ENCODE peak calls at places on chromosomes 7 and 10, in nine cellular contexts. O is AG09309; V is KBM-7; S is cardiac septum; H is HL-60; R is effector memory CD8-positive, alpha-beta T cell; F is stomach; Q is sciatic nerve; U is NCI-H2029. Y is an unnamed sample.

GRCh38 chr7:130276796-130277762 is 10.4 kb downstream of the CPA2 start:
- DNase-seq in S (no peak), R (no peak), Q (no peak), O (no peak), H (no peak), U (no peak), F (no peak), V (no peak), Y (no peak)

GRCh38 chr10:132420469-132421376 is 23.7 kb downstream of the PWWP2B start:
- DNase-seq in R (no peak), H (peak), Q (no peak), U (no peak), V (peak), O (no peak), S (no peak), F (peak), Y (no peak)

GRCh38 chr10:133076274-133077038 is 11.3 kb upstream of the ADGRA1 start:
- DNase-seq in R (no peak), V (no peak), O (no peak), U (no peak), S (no peak), H (no peak), F (no peak), Q (no peak), Y (no peak)

GRCh38 chr7:95469850-95470249 is 15.9 kb upstream of the ASB4 start:
- DNase-seq in V (peak), Q (no peak), F (no peak), O (no peak), R (no peak), S (no peak), H (no peak), U (peak), Y (no peak)

GRCh38 chr7:33979807-33980355 is 74.5 kb downstream of the BMPER start:
- DNase-seq in Q (no peak), H (no peak), R (no peak), O (peak), F (no peak), V (no peak), S (no peak), U (no peak), Y (peak)

GRCh38 chr10:78007172-78007571 is 22.1 kb downstream of the POLR3A start:
- DNase-seq in V (no peak), H (no peak), Q (no peak), O (no peak), S (no peak), F (no peak), U (no peak), R (no peak), Y (no peak)

GRCh38 chr10:62384057-62384446 is 9.9 kb downstream of the ZNF365 start:
- DNase-seq in V (peak), F (no peak), S (no peak), Q (no peak), U (no peak), R (peak), H (peak), O (peak), Y (peak)

GRCh38 chr10:73819513-73820093 is 8.2 kb upstream of the NDST2 start:
- DNase-seq in R (no peak), Q (no peak), S (no peak), U (peak), H (no peak), F (peak), O (no peak), V (no peak), Y (no peak)

GRCh38 chr10:35565602-35566061 is 39.5 kb upstream of the GJD4 start:
- DNase-seq in H (no peak), O (no peak), V (no peak), Q (no peak), R (no peak), S (no peak), U (no peak), F (no peak), Y (no peak)

GRCh38 chr10:11553773-11554381 is 57.6 kb downstream of the USP6NL start:
- DNase-seq in V (no peak), U (no peak), R (no peak), H (no peak), O (no peak), S (no peak), F (no peak), Q (no peak), Y (no peak)

GRCh38 chr10:31765546-31765945 is 163.1 kb downstream of the ARHGAP12 start:
- DNase-seq in Q (no peak), V (no peak), F (no peak), O (no peak), U (no peak), H (no peak), R (no peak), S (no peak), Y (peak)

GRCh38 chr7:93515144-93515543 is 59.4 kb downstream of the CALCR start:
- DNase-seq in V (no peak), U (no peak), Q (no peak), F (no peak), O (no peak), H (no peak), S (no peak), R (no peak), Y (no peak)

GRCh38 chr7:106216517-106217088 is 68.2 kb downstream of the NAMPT start:
- DNase-seq in V (no peak), U (peak), S (no peak), R (no peak), F (peak), O (peak), Q (no peak), H (no peak), Y (peak)

GRCh38 chr10:101405006-101405405 is 51.0 kb downstream of the BTRC start:
- DNase-seq in U (no peak), R (no peak), H (no peak), V (no peak), O (no peak), Q (no peak), F (no peak), S (no peak), Y (no peak)

GRCh38 chr10:24465899-24466615 is 257.1 kb downstream of the KIAA1217 start:
- DNase-seq in F (peak), V (no peak), H (no peak), Q (no peak), U (peak), R (no peak), O (peak), S (no peak), Y (peak)

GRCh38 chr10:33655921-33656320 is 321.5 kb upstream of the NRP1 start:
- DNase-seq in Q (no peak), V (no peak), F (no peak), R (no peak), S (no peak), O (no peak), H (no peak), U (no peak), Y (no peak)

Y was measured in BJ.